ENCODE peak calls at places on chromosomes 13 and 19, in four cellular contexts. V is AG04450, Q is cardiac muscle cell, K is fibroblast of pulmonary artery. M is an unnamed sample.

GRCh38 chr19:35151273-35152065 is 3.1 kb upstream of the FXYD5 start:
- DNase-seq in V (no peak), Q (no peak), K (no peak), M (no peak)

GRCh38 chr13:77519808-77520207 is 15.7 kb upstream of the SCEL start:
- DNase-seq in V (no peak), Q (no peak), K (peak), M (no peak)

GRCh38 chr13:20616059-20616797 is 49.3 kb downstream of the IFT88 start:
- DNase-seq in V (peak), Q (peak), K (peak), M (peak)

GRCh38 chr13:22964245-22964966 is 216.4 kb upstream of the SGCG start:
- DNase-seq in V (no peak), Q (no peak), K (no peak), M (no peak)

GRCh38 chr19:14544977-14545715 is 15.8 kb downstream of the TECR start:
- DNase-seq in V (no peak), Q (no peak), K (no peak), M (no peak)

GRCh38 chr13:109509154-109509905 is 277.1 kb downstream of the IRS2 start:
- DNase-seq in V (peak), Q (peak), K (peak), M (peak)

GRCh38 chr13:100650321-100650720 is 24.3 kb downstream of the TMTC4 start:
- DNase-seq in V (no peak), Q (no peak), K (no peak), M (no peak)

GRCh38 chr13:32041429-32041828 is 9.9 kb downstream of the FRY start:
- DNase-seq in V (no peak), Q (no peak), K (no peak), M (no peak)

GRCh38 chr19:47228937-47229673 is 1.9 kb downstream of the BBC3 start:
- DNase-seq in V (no peak), Q (no peak), K (peak), M (peak)

GRCh38 chr13:35343417-35343816 is 133.1 kb downstream of the MAB21L1 start:
- DNase-seq in V (no peak), Q (no peak), K (no peak), M (no peak)

GRCh38 chr19:12833747-12834417 is 497 bp downstream of the RTBDN start:
- DNase-seq in V (no peak), Q (peak), K (no peak), M (peak)

GRCh38 chr19:38852231-38853044 is 2.7 kb upstream of the HNRNPL start:
- DNase-seq in V (no peak), Q (peak), K (peak), M (peak)

GRCh38 chr13:84834201-84834600 is 951.9 kb upstream of the SLITRK1 start:
- DNase-seq in V (no peak), Q (no peak), K (no peak), M (no peak)

GRCh38 chr13:80469841-80470378 is 129.0 kb upstream of the SPRY2 start:
- DNase-seq in V (no peak), Q (peak), K (peak), M (peak)

DNA sequence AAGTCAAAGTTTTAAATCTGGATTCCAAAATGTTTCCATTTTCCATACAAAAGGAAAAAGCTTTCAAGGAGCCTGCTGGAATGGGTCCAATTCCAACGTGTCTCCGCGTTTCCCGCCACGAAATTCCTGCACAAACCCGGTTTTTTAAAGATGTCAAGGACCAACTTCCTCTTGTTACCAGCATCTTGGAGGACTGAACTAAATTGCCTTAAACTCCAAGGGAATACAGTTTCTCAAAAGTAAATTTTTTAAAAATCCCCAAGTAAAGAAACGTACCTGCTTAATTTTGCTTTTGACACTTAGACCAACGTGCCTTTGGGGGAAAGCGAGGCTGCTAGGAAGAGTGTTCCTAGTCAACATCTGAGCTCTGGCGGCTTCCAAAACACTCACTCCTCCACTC is 12.3 kb upstream of the SOX1 start:
- DNase-seq in V (no peak), Q (no peak), K (no peak), M (no peak)
- H3K4me3 ChIP-seq in V (no peak), Q (no peak), K (no peak), M (no peak)

GRCh38 chr19:984165-984967 is at the start of gene WDR18:
- DNase-seq in V (peak), Q (peak), K (peak), M (peak)

GRCh38 chr19:986083-986482 is 1.9 kb downstream of the WDR18 start:
- DNase-seq in V (no peak), Q (no peak), K (no peak), M (no peak)

GRCh38 chr19:980133-980998 is 3.8 kb upstream of the WDR18 start:
- DNase-seq in V (no peak), Q (peak), K (no peak), M (peak)

GRCh38 chr19:979318-979741 is 4.8 kb upstream of the WDR18 start:
- DNase-seq in V (no peak), Q (no peak), K (no peak), M (no peak)

DNA sequence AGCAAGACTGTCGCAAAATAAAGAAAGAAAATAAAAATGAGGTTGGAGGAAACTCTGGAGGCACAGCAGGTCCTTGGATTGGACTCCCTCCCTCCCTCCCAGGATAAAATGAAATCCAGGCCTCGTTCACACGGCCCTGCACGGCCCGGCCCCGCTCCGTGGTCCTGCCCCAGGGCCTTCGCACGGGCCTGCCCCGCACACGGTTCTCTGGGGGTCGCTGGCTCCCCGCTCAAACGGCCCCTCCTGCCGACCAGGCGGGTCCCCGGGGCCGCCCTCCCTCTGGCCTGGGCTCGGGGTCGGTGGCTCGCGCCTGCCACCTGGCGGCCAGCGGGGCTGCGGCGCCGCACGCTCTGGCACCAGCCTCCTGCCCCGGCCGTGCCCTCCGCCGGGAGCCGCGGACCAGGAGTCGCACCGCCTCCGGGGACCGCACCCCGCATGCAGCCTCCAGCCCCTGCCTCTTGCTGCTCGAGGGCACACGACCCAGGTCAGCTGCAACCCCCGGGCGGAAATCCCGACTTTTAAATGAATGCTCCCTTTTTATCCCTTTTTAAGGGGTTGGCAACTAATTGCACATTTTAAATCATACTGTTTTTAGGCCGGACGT is 1.5 kb upstream of the WDR18 start:
- DNase-seq in V (no peak), Q (peak), K (peak), M (peak)
- TF ChIP-seq CTCF in V (peak), Q (peak), K (peak), M (peak)

DNA sequence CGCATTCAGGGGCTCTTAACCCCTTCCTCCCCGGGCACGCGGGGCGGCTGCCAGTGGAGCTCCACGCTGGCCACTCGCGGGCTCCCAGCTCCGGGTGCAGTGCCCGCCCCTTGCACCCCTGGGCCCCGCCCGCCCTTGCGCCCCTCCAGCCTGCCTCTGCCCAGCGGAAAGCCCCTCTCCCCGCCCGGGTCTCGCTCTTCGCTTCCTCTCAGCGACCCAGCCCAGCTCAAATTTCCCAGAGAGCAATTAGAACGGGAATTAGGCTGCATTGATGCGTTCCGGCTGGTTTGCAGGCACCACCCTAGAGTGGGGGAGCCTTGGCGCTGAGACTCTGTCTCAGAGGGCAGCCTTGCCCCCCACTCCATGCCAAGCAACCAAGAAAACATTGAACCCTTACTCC is 1.8 kb upstream of the GSX1 start:
- DNase-seq in V (no peak), Q (no peak), K (no peak), M (no peak)
- H3K4me3 ChIP-seq in V (no peak), Q (no peak), K (no peak), M (no peak)

GRCh38 chr19:37466798-37467607 is at the start of gene ZNF569:
- DNase-seq in V (peak), Q (peak), K (peak), M (peak)
- TF ChIP-seq CTCF in V (no peak), Q (no peak), K (no peak), M (no peak)

GRCh38 chr19:51456541-51457290 is 1.5 kb downstream of the SIGLEC8 start:
- DNase-seq in V (no peak), Q (no peak), K (no peak), M (no peak)
- H3K4me3 ChIP-seq in V (no peak), Q (no peak), K (no peak), M (no peak)

GRCh38 chr19:36773223-36773579 is 594 bp upstream of the ZNF850 start:
- DNase-seq in V (no peak), Q (no peak), K (no peak), M (no peak)

GRCh38 chr19:36771275-36772231 is 1.1 kb downstream of the ZNF850 start:
- DNase-seq in V (peak), Q (peak), K (peak), M (peak)

GRCh38 chr19:36775768-36776167 is 3.2 kb upstream of the ZNF850 start:
- DNase-seq in V (no peak), Q (peak), K (no peak), M (peak)

GRCh38 chr19:36772341-36773222 is at the start of gene ZNF850:
- DNase-seq in V (peak), Q (peak), K (peak), M (peak)
- TF ChIP-seq CTCF in V (no peak), Q (no peak), K (no peak), M (no peak)

DNA sequence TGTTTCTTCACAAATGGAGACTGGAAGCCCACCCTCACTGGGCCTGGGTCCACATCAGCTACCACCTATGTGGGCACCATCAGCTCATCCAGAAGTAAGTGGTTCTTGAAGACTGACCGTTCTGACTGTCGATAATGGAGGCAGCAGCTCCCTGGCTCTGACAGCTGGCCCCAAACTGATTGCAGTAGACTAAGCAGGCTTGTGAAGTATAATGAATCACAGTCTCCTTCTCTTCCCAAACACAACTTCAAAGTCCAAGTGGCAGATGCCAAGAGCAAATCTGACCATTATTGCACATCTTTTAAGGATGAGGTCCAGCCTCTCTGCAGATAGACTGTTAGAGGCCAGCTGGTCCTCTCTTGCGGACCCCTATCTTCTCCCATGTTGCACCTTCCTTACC is 574.4 kb upstream of the KLF12 start:
- DNase-seq in V (no peak), Q (no peak), K (no peak), M (peak)
- H3K4me3 ChIP-seq in V (no peak), Q (no peak), K (no peak), M (no peak)

GRCh38 chr13:90171649-90172048 is 1175.8 kb upstream of the MIR17HG start:
- DNase-seq in V (no peak), Q (peak), K (no peak), M (no peak)

GRCh38 chr13:90177519-90177918 is 1170.0 kb upstream of the MIR17HG start:
- DNase-seq in V (no peak), Q (no peak), K (no peak), M (no peak)
- TF ChIP-seq CTCF in V (no peak), Q (no peak), K (no peak), M (no peak)

GRCh38 chr13:39804332-39805231 is 149.1 kb downstream of the COG6 start:
- DNase-seq in V (no peak), Q (no peak), K (no peak), M (no peak)
- H3K4me3 ChIP-seq in V (no peak), Q (no peak), K (no peak), M (no peak)